ENCODE peak calls at places on chromosomes 12 and 14, in four cellular contexts. B is activated T-helper 1 cell treated with anti-CD3 and anti-CD28 coated beads, Interleukin-12 subunit alpha, Interleukin-12 subunit beta, Interleukin-2, Interleukin-4 antibody, amounts not matched to agents 30 ng/mL and 10 ng/mL and 1 ng/mL, durations not matched to agents 14 hours and 24 hours and 36 hours; F is D341Med; V is retina. A is an unnamed sample.

GRCh38 chr12:123119808-123120207 is 31.1 kb downstream of the PITPNM2 start:
- DNase-seq in B (peak), F (no peak), V (no peak), A (peak)

GRCh38 chr12:72074065-72074464 is 135.4 kb downstream of the TPH2 start:
- DNase-seq in B (no peak), F (no peak), V (no peak), A (no peak)

GRCh38 chr14:64137657-64138290 is 156.4 kb downstream of the ESR2 start:
- DNase-seq in B (no peak), F (peak), V (no peak), A (no peak)

GRCh38 chr14:103456167-103456835 is 66.3 kb downstream of the CKB start:
- DNase-seq in B (no peak), F (no peak), V (no peak), A (no peak)

GRCh38 chr12:84497819-84498218 is 414.8 kb downstream of the SLC6A15 start:
- DNase-seq in B (no peak), F (peak), V (no peak), A (no peak)

GRCh38 chr12:64826234-64826633 is 1.8 kb downstream of the TBC1D30 start:
- DNase-seq in B (peak), F (peak), V (peak), A (peak)

GRCh38 chr14:91511014-91511466 is 930 bp upstream of the PPP4R3A start:
- DNase-seq in B (no peak), F (peak), V (no peak), A (no peak)

GRCh38 chr12:5085896-5086295 is 42.2 kb downstream of the KCNA5 start:
- DNase-seq in B (no peak), F (no peak), V (no peak), A (no peak)

GRCh38 chr12:117820216-117820907 is 148.4 kb downstream of the KSR2 start:
- DNase-seq in B (no peak), F (no peak), V (no peak), A (no peak)

GRCh38 chr12:113231275-113232231 is 10.3 kb downstream of the TPCN1 start:
- DNase-seq in B (no peak), F (no peak), V (no peak), A (no peak)

GRCh38 chr14:102530828-102531478 is 21.4 kb upstream of the ANKRD9 start:
- DNase-seq in B (no peak), F (no peak), V (no peak), A (no peak)

GRCh38 chr12:84911331-84912190 is 1.0 kb downstream of the SLC6A15 start:
- DNase-seq in B (no peak), F (peak), V (peak), A (peak)

GRCh38 chr12:3564861-3565260 is 73.9 kb downstream of the PRMT8 start:
- DNase-seq in B (no peak), F (no peak), V (no peak), A (no peak)

GRCh38 chr14:66709292-66709691 is 201.3 kb downstream of the GPHN start:
- DNase-seq in B (no peak), F (no peak), V (no peak), A (no peak)

GRCh38 chr14:61934385-61934784 is 172.2 kb downstream of the SNAPC1 start:
- DNase-seq in B (no peak), F (no peak), V (no peak), A (no peak)

GRCh38 chr14:104109121-104109541 is 23.6 kb downstream of the ASPG start:
- DNase-seq in B (no peak), F (no peak), V (no peak), A (no peak)

GRCh38 chr12:60281522-60281921 is 685.7 kb downstream of the SLC16A7 start:
- DNase-seq in B (no peak), F (no peak), V (no peak), A (no peak)

GRCh38 chr12:92007787-92008186 is 137.9 kb downstream of the BTG1 start:
- DNase-seq in B (no peak), F (no peak), V (no peak), A (no peak)

GRCh38 chr12:1916396-1917171 is 1.9 kb downstream of the CACNA2D4 start:
- DNase-seq in B (no peak), F (peak), V (peak), A (no peak)

GRCh38 chr14:67674139-67674479 is 323 bp downstream of the VTI1B start:
- DNase-seq in B (peak), F (peak), V (no peak), A (peak)

GRCh38 chr12:52798671-52799497 is 3.0 kb upstream of the KRT3 start:
- DNase-seq in B (no peak), F (no peak), V (no peak), A (no peak)

GRCh38 chr14:104795781-104796681 is 483 bp upstream of the AKT1 start:
- DNase-seq in B (peak), F (peak), V (no peak), A (peak)

GRCh38 chr12:16555630-16556029 is 50.3 kb downstream of the LMO3 start:
- DNase-seq in B (no peak), F (no peak), V (no peak), A (no peak)

GRCh38 chr14:102586420-102587119 is 5.9 kb upstream of the RCOR1 start:
- DNase-seq in B (no peak), F (no peak), V (no peak), A (no peak)

GRCh38 chr12:23831739-23832138 is 117.7 kb downstream of the SOX5 start:
- DNase-seq in B (no peak), F (no peak), V (no peak), A (no peak)

GRCh38 chr14:93059917-93060545 is 55.7 kb downstream of the ITPK1 start:
- DNase-seq in B (no peak), F (no peak), V (no peak), A (no peak)

GRCh38 chr14:28308727-28309126 is 457.9 kb upstream of the FOXG1 start:
- DNase-seq in B (no peak), F (no peak), V (no peak), A (no peak)

GRCh38 chr14:102479777-102480176 is 29.8 kb downstream of the ANKRD9 start:
- DNase-seq in B (no peak), F (no peak), V (no peak), A (no peak)

GRCh38 chr12:13661005-13661887 is 320.2 kb downstream of the GRIN2B start:
- DNase-seq in B (no peak), F (peak), V (peak), A (no peak)

GRCh38 chr14:103130965-103131364 is 7.7 kb downstream of the TNFAIP2 start:
- DNase-seq in B (no peak), F (no peak), V (no peak), A (no peak)

GRCh38 chr12:118633071-118633470 is 256.7 kb downstream of the SUDS3 start:
- DNase-seq in B (no peak), F (no peak), V (peak), A (no peak)

GRCh38 chr14:22535126-22535525 is 53.9 kb downstream of the DAD1 start:
- DNase-seq in B (no peak), F (no peak), V (no peak), A (no peak)

GRCh38 chr14:59343585-59343984 is 121.6 kb downstream of the GPR135 start:
- DNase-seq in B (no peak), F (no peak), V (peak), A (no peak)

GRCh38 chr12:45468751-45469615 is 253.1 kb downstream of the ANO6 start:
- DNase-seq in B (no peak), F (no peak), V (no peak), A (no peak)

GRCh38 chr12:70305794-70306193 is 60.3 kb upstream of the KCNMB4 start:
- DNase-seq in B (no peak), F (no peak), V (no peak), A (no peak)

GRCh38 chr14:77120771-77121743 is 20.5 kb downstream of the ZDHHC22 start:
- DNase-seq in B (peak), F (peak), V (peak), A (no peak)

GRCh38 chr14:103476631-103477030 is 46.0 kb downstream of the CKB start:
- DNase-seq in B (no peak), F (no peak), V (no peak), A (no peak)

GRCh38 chr14:38873923-38874612 is 229.0 kb downstream of the SEC23A start:
- DNase-seq in B (no peak), F (no peak), V (no peak), A (no peak)

A was measured in T-helper 2 cell treated with Interferon-gamma antibody and Interleukin-4, amounts not matched to agents 5 μg/mL and 100 μg/mL, for 36 hours.